ENCODE peak calls at places on chromosomes 3 and 15, in five cellular contexts. B, Y, N, M and P are unnamed samples.

GRCh38 chr3:186998937-186999368 is 68.6 kb downstream of the ST6GAL1 start:
- DNase-seq in M (no peak), Y (no peak), N (no peak), B (no peak), P (no peak)

GRCh38 chr15:48086162-48086561 is 34.6 kb upstream of the SLC24A5 start:
- DNase-seq in N (no peak), B (no peak), M (no peak), Y (no peak), P (no peak)

GRCh38 chr3:43203022-43203421 is 83.3 kb upstream of the SNRK start:
- DNase-seq in N (no peak), Y (no peak), M (no peak), B (no peak), P (no peak)

GRCh38 chr3:73716418-73716817 is 91.7 kb upstream of the PDZRN3 start:
- DNase-seq in M (peak), Y (no peak), N (no peak), B (peak), P (no peak)

GRCh38 chr3:36393563-36393962 is 13.3 kb downstream of the STAC start:
- DNase-seq in Y (no peak), M (peak), B (peak), N (no peak), P (no peak)

GRCh38 chr3:52218454-52218853 is 7.0 kb downstream of the TLR9 start:
- DNase-seq in M (no peak), N (no peak), Y (no peak), B (no peak), P (no peak)

GRCh38 chr15:31338879-31339557 is 12.4 kb downstream of the KLF13 start:
- DNase-seq in Y (peak), N (peak), B (peak), M (peak), P (peak)

GRCh38 chr3:187967097-187967496 is 186.9 kb upstream of the LPP start:
- DNase-seq in B (no peak), N (no peak), Y (no peak), M (no peak), P (no peak)

GRCh38 chr3:51530485-51530884 is 8.0 kb upstream of the RAD54L2 start:
- DNase-seq in Y (no peak), N (no peak), M (no peak), B (no peak), P (no peak)

GRCh38 chr15:64438653-64439447 is 21.5 kb upstream of the ZNF609 start:
- DNase-seq in N (no peak), M (no peak), B (no peak), Y (no peak), P (peak)

GRCh38 chr3:174270841-174271240 is 588.3 kb upstream of the NAALADL2 start:
- DNase-seq in M (peak), Y (no peak), B (peak), N (no peak), P (no peak)

GRCh38 chr3:170180952-170181876 is at the start of gene PHC3:
- DNase-seq in Y (peak), B (peak), N (peak), M (peak), P (peak)

GRCh38 chr15:25508369-25509002 is 69.7 kb upstream of the UBE3A start:
- DNase-seq in N (no peak), Y (peak), M (peak), B (peak), P (peak)

GRCh38 chr3:32414527-32415202 is 23.0 kb downstream of the CMTM7 start:
- DNase-seq in Y (no peak), B (peak), M (no peak), N (no peak), P (no peak)

GRCh38 chr3:103600844-103601243 is 1166.0 kb downstream of the ZPLD1 start:
- DNase-seq in N (no peak), M (no peak), B (no peak), Y (no peak), P (no peak)
- H3K4me3 ChIP-seq in N (no peak), M (no peak), B (no peak), Y (no peak), P (no peak)

GRCh38 chr3:191686626-191687025 is 225.7 kb downstream of the PYDC2 start:
- DNase-seq in B (no peak), Y (no peak), M (no peak), N (no peak), P (no peak)

GRCh38 chr3:191688756-191689433 is 227.9 kb downstream of the PYDC2 start:
- DNase-seq in B (no peak), Y (no peak), N (no peak), M (no peak), P (no peak)
- H3K4me3 ChIP-seq in B (no peak), Y (no peak), N (no peak), M (no peak), P (no peak)

DNA sequence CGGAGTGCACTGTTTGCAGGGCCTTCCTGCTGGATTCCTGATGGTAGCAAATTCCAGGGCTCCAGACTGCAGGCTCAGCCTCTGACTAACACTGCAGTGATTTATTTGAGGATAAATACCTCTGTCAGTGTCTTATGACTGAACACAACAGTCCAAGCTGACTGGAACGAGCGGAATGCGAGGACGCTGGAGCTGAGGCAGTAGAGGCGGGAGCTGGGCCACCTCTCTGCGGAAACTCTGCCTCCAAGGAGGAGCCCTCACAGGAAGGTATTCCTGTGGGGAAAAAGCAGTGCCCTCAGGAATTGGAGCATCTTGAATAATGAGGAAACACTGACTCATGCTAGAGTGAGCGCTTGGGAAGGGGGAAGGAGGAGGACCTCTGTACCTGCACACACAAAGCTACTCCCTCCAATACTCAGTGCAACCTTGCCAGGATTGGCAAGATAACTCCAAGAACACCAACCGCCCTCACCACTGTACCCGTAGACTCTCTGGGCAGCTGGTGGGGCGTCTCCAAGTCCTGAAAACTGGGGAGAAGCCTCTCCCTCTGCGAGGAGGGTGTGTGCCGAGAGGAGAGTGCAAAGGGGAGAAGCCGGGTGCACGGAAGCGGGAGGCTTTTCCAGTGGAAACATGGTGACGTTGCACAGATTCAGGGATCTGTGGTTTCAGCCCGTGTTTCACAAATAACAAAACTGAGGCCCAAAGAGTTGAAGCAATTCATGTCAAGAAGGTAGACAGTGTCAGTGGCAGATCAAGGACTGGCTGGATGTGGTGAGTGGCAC is 43.0 kb downstream of the VGLL4 start:
- DNase-seq in M (peak), B (peak), N (peak), Y (no peak), P (no peak)
- H3K4me3 ChIP-seq in M (peak), B (no peak), N (peak), Y (peak), P (no peak)

DNA sequence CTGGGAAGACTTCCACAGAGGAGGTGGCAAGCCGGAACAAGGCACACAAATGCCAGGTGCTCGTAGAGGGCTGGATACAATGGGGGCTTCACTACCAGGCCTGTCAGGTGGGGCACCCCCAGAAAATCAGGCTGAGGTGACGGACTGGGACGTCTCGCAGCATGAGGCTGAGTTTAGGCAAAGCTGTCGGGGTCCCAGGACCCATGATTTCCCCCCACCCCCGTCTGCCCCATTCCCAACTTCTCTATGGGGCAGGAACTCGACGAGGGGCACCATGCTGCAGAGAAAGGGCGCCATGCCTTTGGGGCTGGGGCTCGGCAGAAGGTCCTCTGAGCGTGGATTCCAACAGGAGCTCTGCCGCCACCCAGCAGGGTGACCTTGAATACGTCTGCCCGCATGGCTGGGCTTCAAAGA is 65.7 kb upstream of the HES1 start:
- DNase-seq in N (no peak), B (no peak), M (no peak), Y (no peak), P (no peak)
- H3K4me3 ChIP-seq in N (peak), B (no peak), M (peak), Y (peak), P (no peak)

GRCh38 chr15:70112018-70112395 is 14.3 kb upstream of the TLE3 start:
- DNase-seq in Y (no peak), B (no peak), M (no peak), N (no peak), P (no peak)

GRCh38 chr15:70113304-70113700 is 15.6 kb upstream of the TLE3 start:
- DNase-seq in B (no peak), Y (no peak), N (peak), M (no peak), P (peak)

GRCh38 chr15:70109522-70109921 is 11.8 kb upstream of the TLE3 start:
- DNase-seq in B (no peak), Y (no peak), N (no peak), M (no peak), P (no peak)

GRCh38 chr15:70109982-70110381 is 12.3 kb upstream of the TLE3 start:
- DNase-seq in Y (no peak), M (no peak), N (no peak), B (no peak), P (no peak)

DNA sequence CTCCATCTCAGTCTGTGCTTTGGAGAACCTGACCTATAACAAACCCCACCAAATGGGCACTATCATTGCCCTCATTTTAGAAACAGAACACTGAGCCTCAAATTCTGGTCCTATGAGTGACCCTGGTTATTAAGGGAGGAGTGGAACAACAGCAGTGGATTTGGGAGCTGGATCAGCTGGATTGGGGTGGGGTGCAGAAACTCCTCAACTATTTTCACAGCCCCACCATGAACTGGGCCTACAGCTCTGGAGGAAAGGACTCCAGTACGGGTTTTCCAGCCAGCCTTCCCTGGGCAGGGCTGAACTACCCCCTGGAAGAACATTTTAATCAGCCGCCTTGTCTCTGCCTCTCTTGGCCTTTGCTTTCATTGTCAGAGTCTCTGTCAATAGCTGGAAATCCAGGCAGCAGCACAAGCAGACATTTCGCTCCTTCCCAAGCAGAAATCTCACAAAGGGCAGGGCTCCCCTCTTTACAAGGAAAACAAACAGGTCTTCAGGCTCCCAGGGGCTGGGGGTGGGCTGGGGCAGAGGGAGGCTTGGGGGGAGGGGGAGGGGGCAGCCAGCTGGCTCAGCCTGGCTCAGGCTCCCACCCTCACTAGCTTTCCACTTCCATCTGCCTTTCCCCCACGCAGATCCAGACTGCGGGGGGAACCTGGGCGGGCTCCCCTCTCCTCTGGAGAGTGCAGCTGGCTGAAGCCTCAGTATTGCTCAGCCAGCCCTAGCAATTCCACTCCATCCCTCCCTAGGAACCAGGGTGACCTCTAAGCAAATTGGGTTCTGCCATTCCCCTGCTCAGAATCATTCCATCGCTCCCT is 13.7 kb upstream of the TLE3 start:
- DNase-seq in N (peak), M (peak), B (peak), Y (peak), P (no peak)
- H3K4me3 ChIP-seq in N (peak), M (no peak), B (no peak), Y (peak), P (no peak)

DNA sequence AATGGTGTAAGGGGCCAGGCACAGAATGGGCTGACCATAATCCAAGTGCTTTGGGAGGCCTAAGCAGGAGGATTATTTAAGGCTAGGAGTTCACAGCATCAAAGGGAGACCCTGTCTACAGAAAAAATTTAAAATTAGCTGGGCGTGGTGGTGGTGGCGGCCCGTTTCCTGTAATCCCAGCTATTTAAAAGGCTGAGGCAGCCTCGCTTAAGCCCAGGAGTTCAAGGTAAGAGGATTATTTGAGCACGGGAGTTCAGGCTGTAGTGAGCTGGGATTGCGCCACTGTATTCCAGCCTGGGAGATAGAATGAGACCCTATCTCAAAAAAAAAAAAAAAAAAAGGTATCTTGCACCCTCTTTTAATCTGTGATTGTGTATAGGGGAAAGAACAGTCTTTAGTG is 1.9 kb downstream of the TMA7 start:
- DNase-seq in M (no peak), N (no peak), Y (no peak), B (no peak), P (no peak)
- H3K4me3 ChIP-seq in M (peak), N (no peak), Y (no peak), B (peak), P (no peak)

GRCh38 chr15:70091649-70092461 is 5.9 kb downstream of the TLE3 start:
- DNase-seq in Y (no peak), N (no peak), M (no peak), B (no peak), P (no peak)

GRCh38 chr15:70092462-70092850 is 5.3 kb downstream of the TLE3 start:
- DNase-seq in Y (no peak), B (no peak), N (no peak), M (no peak), P (no peak)

GRCh38 chr15:70093070-70093469 is 4.6 kb downstream of the TLE3 start:
- DNase-seq in B (no peak), Y (no peak), N (no peak), M (no peak), P (no peak)

GRCh38 chr15:70094690-70095311 is 2.9 kb downstream of the TLE3 start:
- DNase-seq in Y (no peak), M (no peak), B (no peak), N (no peak), P (no peak)

DNA sequence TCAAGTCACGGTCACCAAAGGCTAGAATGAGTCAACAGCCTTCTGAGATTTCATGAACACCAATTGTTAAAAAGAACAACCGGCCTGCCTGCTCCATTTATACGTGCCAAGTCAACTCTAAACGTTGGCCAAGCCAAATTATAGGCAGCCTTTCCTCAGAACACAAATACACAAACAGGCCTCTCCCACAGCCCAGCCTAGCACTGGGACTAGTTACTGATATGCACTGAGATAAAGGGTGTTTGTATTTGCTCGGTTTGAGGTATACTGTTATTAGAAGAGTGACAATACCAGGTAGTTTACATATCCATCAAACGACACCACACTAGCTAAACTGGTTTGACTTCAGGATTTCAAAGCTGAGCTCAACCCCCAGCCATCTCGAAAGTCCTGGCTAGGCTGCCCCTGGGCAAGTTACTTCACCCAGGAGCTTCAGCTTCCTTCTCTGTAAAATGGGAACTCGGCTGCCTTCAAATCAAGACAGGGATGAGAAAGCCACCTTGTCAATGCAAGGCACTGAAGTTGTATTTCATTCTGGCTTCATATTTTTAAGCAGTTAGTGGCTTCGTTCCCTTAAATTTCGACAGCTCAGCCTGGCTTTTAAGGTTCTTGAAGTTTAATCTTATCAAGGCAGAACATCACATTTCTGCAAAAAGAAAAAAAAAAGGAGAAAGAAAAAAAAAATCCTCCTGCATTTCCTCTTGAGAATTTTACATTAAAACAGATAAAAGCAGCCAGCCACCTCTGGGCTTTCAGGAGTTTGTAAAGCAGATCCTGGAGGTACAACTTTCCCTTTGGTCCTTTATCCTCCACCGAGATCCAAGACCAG is 4.0 kb downstream of the TLE3 start:
- DNase-seq in B (peak), M (peak), Y (no peak), N (no peak), P (peak)
- H3K4me3 ChIP-seq in B (peak), M (no peak), Y (no peak), N (peak), P (no peak)

GRCh38 chr15:75455982-75456531 is 4.6 kb upstream of the SIN3A start:
- DNase-seq in N (no peak), B (peak), M (peak), Y (peak), P (peak)
- H3K4me3 ChIP-seq in N (peak), B (peak), M (peak), Y (peak), P (peak)

GRCh38 chr3:66271231-66271630 is 50.4 kb downstream of the SLC25A26 start:
- DNase-seq in N (no peak), B (no peak), Y (no peak), M (no peak), P (no peak)
- H3K4me3 ChIP-seq in N (no peak), B (no peak), Y (no peak), M (no peak), P (no peak)